ENCODE peak calls at places on chromosomes 5 and 9, in four cellular contexts. J is NCI-H1105, O is cardiac muscle cell, L is amniotic stem cell. X is an unnamed sample.

GRCh38 chr9:9598723-9599122 is 1014.1 kb downstream of the PTPRD start:
- DNase-seq in O (no peak), J (no peak), L (no peak), X (no peak)

GRCh38 chr5:118531276-118531675 is 457.1 kb downstream of the DTWD2 start:
- DNase-seq in L (no peak), O (no peak), J (no peak), X (no peak)

GRCh38 chr5:3353561-3353960 is 242.1 kb upstream of the IRX1 start:
- DNase-seq in L (no peak), J (no peak), O (no peak), X (no peak)

GRCh38 chr9:107360098-107360497 is 77.0 kb downstream of the RAD23B start:
- DNase-seq in J (no peak), O (no peak), L (no peak), X (no peak)

GRCh38 chr9:38733503-38733902 is 13.6 kb upstream of the FAM240B start:
- DNase-seq in O (no peak), J (no peak), L (no peak), X (no peak)

GRCh38 chr5:139637438-139638089 is 10.6 kb upstream of the CXXC5 start:
- DNase-seq in L (peak), O (peak), J (peak), X (peak)

GRCh38 chr9:35619800-35620158 is 1.6 kb upstream of the CD72 start:
- DNase-seq in J (no peak), O (no peak), L (no peak), X (no peak)

GRCh38 chr5:122907238-122907637 is 61.8 kb downstream of the SNX24 start:
- DNase-seq in L (no peak), O (no peak), J (no peak), X (no peak)

GRCh38 chr9:112867275-112867991 is 23.2 kb downstream of the SLC46A2 start:
- DNase-seq in J (no peak), O (no peak), L (peak), X (no peak)

GRCh38 chr9:135230817-135231520 is 143.5 kb downstream of the OLFM1 start:
- DNase-seq in L (no peak), J (no peak), O (no peak), X (no peak)

GRCh38 chr9:68802525-68803015 is 97.5 kb downstream of the PIP5K1B start:
- DNase-seq in J (no peak), O (no peak), L (no peak), X (no peak)

GRCh38 chr5:52784741-52785140 is 3.0 kb upstream of the ITGA1 start:
- DNase-seq in L (no peak), J (no peak), O (no peak), X (no peak)

GRCh38 chr5:33195431-33196128 is 245.2 kb upstream of the TARS1 start:
- DNase-seq in L (peak), J (no peak), O (no peak), X (no peak)

GRCh38 chr9:76817489-76817888 is 53.3 kb downstream of the PCA3 start:
- DNase-seq in O (no peak), L (no peak), J (no peak), X (no peak)

GRCh38 chr9:129580211-129580915 is 40.5 kb downstream of the C9orf50 start:
- DNase-seq in O (no peak), J (no peak), L (no peak), X (no peak)

GRCh38 chr9:27765266-27765665 is 192.0 kb upstream of the C9orf72 start:
- DNase-seq in J (no peak), L (no peak), O (no peak), X (no peak)

GRCh38 chr5:168596927-168597326 is 17.8 kb upstream of the PANK3 start:
- DNase-seq in L (no peak), O (no peak), J (no peak), X (no peak)

GRCh38 chr9:80320916-80321315 is 749.2 kb downstream of the TLE4 start:
- DNase-seq in L (peak), O (no peak), J (no peak), X (no peak)

GRCh38 chr9:70121818-70122436 is 78.3 kb downstream of the MAMDC2 start:
- DNase-seq in O (no peak), L (no peak), J (no peak), X (no peak)

GRCh38 chr5:127228540-127229184 is 61.9 kb upstream of the MEGF10 start:
- DNase-seq in O (peak), J (no peak), L (no peak), X (peak)

GRCh38 chr5:143400541-143401252 is 2.8 kb downstream of the NR3C1 start:
- DNase-seq in O (no peak), L (no peak), J (no peak), X (peak)

X was measured in testis.